ENCODE peak calls at places on chromosomes 16 and 17, in four cellular contexts. E, N, C and A are unnamed samples.

GRCh38 chr16:80263848-80264694 is 276.7 kb upstream of the DYNLRB2 start:
- DNase-seq in E (no peak), C (no peak), N (no peak), A (no peak)

GRCh38 chr16:842061-842476 is 41.5 kb upstream of the GNG13 start:
- DNase-seq in E (peak), N (no peak), C (no peak), A (no peak)

GRCh38 chr17:83170571-83171260 is 91.3 kb downstream of the METRNL start:
- DNase-seq in N (no peak), C (no peak), E (no peak), A (no peak)

GRCh38 chr17:63652106-63652505 is 29.9 kb downstream of the MAP3K3 start:
- DNase-seq in C (no peak), N (no peak), E (no peak), A (no peak)

GRCh38 chr16:85438981-85439639 is 174.0 kb upstream of the GSE1 start:
- DNase-seq in C (no peak), E (no peak), N (no peak), A (no peak)

GRCh38 chr16:66366433-66367299 is at the start of gene CDH5:
- DNase-seq in C (no peak), E (no peak), N (no peak), A (no peak)

GRCh38 chr17:73474370-73474988 is 162.7 kb upstream of the CDC42EP4 start:
- DNase-seq in C (no peak), N (no peak), E (peak), A (peak)

GRCh38 chr16:15773964-15774363 is 82.9 kb downstream of the MYH11 start:
- DNase-seq in N (no peak), E (no peak), C (no peak), A (no peak)

GRCh38 chr16:22353933-22354541 is 20.4 kb downstream of the CDR2 start:
- DNase-seq in E (no peak), N (no peak), C (no peak), A (no peak)

GRCh38 chr16:50445603-50446250 is 76.9 kb upstream of the BRD7 start:
- DNase-seq in N (no peak), C (no peak), E (no peak), A (no peak)

DNA sequence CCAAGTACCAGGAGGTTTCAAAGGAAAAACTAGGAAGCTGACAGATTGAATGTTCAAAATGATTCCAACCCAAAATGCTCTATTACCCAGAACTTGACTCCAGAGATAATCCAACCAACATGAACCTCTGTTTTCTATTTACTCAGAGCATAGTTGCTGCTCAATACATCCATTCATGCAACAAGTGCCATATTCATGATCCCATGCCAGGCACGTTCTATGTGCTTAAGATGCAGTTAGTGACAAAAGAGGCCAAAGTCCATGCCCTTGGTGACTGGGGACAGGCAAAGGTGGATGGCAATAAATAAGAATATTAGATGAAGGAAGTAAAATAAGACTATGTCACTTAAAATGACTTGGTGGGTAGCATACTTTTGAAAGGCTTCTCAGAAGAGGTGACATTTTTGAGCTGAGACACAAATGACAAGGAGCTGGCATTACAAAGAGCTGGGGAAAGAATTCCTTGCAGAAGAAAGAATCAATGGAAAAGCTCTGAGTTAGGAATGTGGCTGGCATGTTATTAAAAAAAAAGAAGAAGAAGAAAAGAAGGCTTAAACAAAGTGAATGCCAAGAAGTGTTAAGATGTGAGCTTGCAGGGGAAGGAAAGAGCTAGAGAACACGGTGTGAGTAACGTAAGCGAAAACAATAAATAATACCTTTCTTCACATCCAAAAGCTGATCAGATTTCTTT is 34.5 kb downstream of the TOX3 start:
- DNase-seq in E (no peak), N (no peak), C (no peak), A (no peak)
- H3K56ac ChIP-seq in E (no peak), N (no peak), C (no peak), A (no peak)

DNA sequence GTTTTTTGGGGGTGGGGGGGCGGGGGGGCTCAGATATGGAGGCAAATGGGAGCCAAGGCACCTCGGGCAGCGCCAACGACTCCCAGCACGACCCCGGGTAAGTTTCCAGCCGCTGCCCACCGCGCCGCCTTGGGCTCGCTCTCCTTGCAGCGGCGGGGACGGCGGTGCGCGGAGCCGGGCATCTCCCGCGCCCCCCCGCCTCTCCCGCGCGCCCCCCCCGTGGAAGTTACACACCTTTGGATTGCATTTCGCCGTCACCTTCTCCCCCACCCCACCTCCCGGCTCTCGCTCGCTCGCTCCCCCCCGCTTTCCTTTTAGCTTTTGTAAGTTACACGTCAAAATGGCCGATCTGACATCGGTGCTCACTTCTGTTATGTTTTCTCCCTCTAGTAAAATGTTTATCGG is 387 bp downstream of the MSI2 start:
- DNase-seq in E (no peak), N (no peak), C (no peak), A (peak)
- H2BK5ac ChIP-seq in E (no peak), N (no peak), C (no peak), A (no peak)

DNA sequence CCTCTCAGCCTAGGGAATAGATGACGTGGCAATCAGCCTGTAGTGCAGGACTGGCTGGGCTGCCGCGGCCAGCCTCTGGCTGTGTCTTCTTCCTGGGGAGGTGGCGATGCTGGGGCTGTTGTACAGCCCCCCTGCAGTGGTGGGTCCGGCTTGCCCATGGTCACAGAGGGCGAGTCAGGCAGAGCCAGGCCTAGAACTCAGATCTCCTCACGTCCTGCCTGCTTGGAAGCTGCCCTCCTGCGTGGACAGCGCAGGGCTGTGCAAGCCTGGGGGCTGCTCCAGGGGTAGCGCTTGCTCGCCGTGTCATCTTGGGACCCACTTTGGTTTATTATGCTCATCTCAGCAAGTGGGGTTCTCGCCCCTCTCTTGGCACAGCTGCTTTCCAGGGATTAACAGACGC is 19.3 kb downstream of the NMRAL1 start:
- DNase-seq in C (no peak), E (no peak), N (no peak), A (no peak)
- H3K23ac ChIP-seq in C (no peak), E (no peak), N (no peak), A (no peak)

GRCh38 chr16:64391009-64391663 is 730.7 kb downstream of the CDH11 start:
- DNase-seq in C (no peak), E (peak), N (no peak), A (no peak)
- H3K56ac ChIP-seq in C (no peak), E (peak), N (no peak), A (no peak)

GRCh38 chr17:42562845-42563509 is 1.0 kb downstream of the COASY start:
- DNase-seq in E (peak), C (no peak), N (no peak), A (no peak)

GRCh38 chr17:42563950-42564349 is 2.0 kb downstream of the COASY start:
- DNase-seq in N (no peak), C (no peak), E (no peak), A (no peak)

GRCh38 chr17:42563543-42563942 is 1.6 kb downstream of the COASY start:
- DNase-seq in C (no peak), N (no peak), E (no peak), A (no peak)

GRCh38 chr17:42560246-42560645 is 1.7 kb upstream of the COASY start:
- DNase-seq in N (no peak), E (no peak), C (no peak), A (no peak)

GRCh38 chr17:42561908-42562844 is at the start of gene COASY:
- DNase-seq in C (peak), N (peak), E (peak), A (peak)
- H2BK5ac ChIP-seq in C (no peak), N (peak), E (peak), A (no peak)

GRCh38 chr16:87693827-87694226 is 72.0 kb downstream of the KLHDC4 start:
- DNase-seq in E (no peak), N (no peak), C (no peak), A (no peak)

GRCh38 chr16:87696796-87697195 is 69.0 kb downstream of the KLHDC4 start:
- DNase-seq in N (no peak), C (no peak), E (no peak), A (no peak)

GRCh38 chr16:87692756-87693155 is 73.0 kb downstream of the KLHDC4 start:
- DNase-seq in E (no peak), C (no peak), N (no peak), A (no peak)

GRCh38 chr16:87695534-87695933 is 70.3 kb downstream of the KLHDC4 start:
- DNase-seq in C (no peak), E (no peak), N (no peak), A (no peak)

DNA sequence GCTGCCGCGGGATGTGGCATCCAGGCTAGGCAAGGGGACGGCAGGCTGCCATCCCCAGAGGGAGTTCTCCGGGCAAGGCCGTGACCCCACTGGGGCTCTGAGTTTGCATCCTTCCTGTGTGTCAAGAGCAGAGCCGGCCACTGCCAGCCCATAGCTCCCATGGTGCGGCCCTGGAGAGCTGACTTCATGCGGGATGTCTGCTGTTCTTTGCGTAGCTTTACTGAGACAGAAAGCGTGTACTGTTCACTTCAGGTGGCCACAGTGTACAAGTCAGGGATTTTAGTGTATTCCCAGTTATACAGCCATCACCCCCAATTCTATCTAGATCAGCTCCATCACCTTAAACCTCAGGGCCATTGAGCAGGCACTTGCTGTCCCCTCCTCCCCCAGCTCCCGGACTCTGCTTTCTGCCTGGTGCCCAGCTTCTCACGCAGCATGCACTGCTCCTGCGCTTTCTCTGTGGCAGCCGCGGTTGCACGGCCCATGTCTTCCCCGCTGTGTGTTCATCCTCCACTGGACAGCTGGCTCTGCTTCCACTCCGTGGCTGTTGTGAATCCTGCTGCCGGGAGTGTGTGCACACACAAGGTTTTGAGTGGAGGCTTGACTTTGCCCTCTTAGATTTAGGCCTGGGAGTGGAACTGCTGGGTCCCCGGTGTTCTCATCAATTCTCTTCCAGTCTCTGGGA is 71.2 kb downstream of the KLHDC4 start:
- DNase-seq in C (no peak), N (no peak), E (no peak), A (no peak)
- H3K23ac ChIP-seq in C (no peak), N (no peak), E (no peak), A (no peak)

DNA sequence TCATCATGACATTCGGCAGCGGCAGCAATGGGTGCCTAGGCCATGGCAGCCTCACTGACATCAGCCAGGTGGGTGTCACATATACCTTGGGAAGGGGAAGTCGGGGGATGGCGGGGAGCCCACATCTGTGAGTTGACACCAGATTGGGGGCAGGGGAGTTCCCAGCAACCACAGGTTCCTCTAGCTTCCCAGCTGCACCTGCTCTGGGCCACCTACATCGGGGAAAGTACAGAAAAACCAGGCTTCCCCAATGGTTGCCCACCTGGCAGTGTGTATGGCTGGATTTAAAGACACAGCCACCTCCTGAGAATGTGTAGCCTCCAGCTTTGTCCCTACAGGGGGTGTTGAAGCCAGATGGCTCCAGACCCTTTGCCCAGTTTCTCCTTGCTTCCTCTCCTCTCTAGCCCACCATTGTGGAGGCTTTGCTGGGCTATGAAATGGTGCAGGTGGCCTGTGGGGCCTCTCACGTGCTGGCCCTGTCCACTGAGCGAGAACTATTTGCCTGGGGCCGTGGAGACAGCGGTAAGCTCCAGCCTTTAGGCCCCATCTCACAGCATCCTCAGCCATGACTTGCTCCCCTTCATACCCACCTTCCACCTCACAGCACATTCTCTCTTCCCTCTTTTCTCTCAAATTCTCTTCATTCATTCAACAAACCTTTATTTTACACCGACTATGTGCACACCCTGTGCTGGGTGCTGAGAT is 5.0 kb upstream of the TRAF4 start:
- DNase-seq in N (no peak), E (no peak), C (no peak), A (no peak)
- H3K56ac ChIP-seq in N (no peak), E (no peak), C (no peak), A (no peak)

DNA sequence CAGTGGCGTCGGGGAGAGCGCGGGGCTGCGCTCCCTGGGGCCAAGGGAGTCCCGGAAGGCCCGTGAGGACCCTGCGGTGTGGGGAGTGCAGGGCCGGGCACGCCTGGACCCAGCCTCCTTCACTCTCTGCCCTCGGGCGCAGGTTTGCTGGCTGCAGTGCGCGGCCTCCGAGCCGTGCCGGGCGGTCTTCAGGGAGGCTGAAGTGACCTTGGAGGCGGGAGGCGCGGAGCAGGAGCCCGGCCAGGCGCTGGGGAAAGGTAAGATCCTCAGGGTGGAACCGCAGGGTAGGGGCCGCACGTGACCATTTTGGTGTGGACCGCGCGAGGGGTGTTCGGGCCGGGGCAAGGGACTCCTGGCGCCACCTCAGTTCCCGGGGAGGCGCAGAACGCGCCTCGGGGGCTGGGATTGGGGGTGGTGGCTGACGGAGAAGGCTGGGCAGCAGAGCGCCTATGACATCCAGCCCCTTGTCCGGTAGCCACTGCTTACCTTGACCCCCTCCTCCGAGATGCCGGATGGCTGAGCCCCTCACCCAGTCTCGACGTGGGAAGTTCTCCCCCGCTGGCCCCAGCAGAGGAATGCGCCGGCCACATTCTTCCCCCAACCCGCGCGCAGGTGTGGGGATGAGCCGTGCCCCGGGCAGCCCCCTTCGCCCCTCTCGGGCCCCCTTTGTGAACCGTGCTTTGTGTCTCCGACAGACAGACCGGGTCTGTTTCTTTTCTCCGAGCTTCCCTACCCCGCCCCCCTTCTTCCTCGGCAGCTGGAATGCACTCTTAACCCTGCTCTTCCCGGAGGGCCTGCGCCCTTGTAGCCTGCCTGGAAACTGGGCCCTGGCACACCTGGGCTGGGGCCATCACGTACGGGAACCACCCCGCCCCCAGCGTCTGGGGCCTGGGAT is 631 bp downstream of the CDH3 start:
- DNase-seq in N (peak), E (no peak), C (peak), A (peak)
- H2BK5ac ChIP-seq in N (peak), E (no peak), C (no peak), A (peak)

DNA sequence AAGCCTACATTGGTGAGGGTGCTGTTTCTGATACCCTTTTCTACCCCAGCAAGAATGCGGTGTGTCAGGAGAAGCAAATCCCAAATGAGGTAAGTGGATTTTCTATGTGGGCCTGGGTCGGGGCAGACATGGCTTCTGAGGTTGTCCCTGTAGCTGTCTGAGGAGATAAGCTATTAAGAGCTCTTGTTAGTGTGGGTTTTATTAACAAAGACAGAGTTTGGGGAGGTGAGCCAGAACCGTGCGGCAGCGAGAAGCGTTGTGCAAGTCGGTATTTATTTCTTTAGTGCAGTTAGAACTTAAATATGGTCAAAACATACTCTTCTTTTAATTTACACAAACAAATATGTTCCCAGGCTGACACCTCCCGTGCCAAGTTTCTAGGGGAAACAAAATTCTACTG is 254.4 kb downstream of the MRTFB start:
- DNase-seq in N (no peak), E (no peak), C (no peak), A (no peak)
- H3K23ac ChIP-seq in N (no peak), E (no peak), C (no peak), A (no peak)

GRCh38 chr16:19460397-19460796 is 42.7 kb downstream of the TMC5 start:
- DNase-seq in E (no peak), N (no peak), C (no peak), A (no peak)
- H3K56ac ChIP-seq in E (no peak), N (no peak), C (no peak), A (no peak)